ENCODE peak calls at places on chromosomes 1 and 21, in six cellular contexts. C, J, M, H, O and E are unnamed samples.
A peak's percentile ranks its signal among the peaks of the same experiment; 100 is the strongest.

GRCh38 chr1:176858421-176858916 is 306.0 kb downstream of the ASTN1 start:
- DNase-seq in C (no peak), J (no peak), M (no peak), H (no peak), O (no peak), E (no peak)

GRCh38 chr1:27886353-27886679 is 14.0 kb downstream of the THEMIS2 start:
- DNase-seq in C (no peak), J (no peak), M (no peak), H (no peak), O (no peak), E (no peak)

GRCh38 chr1:167095368-167095767 is 1.5 kb downstream of the STYXL2 start:
- DNase-seq in C (no peak), J (peak; percentile 76), M (no peak), H (no peak), O (peak; percentile 17), E (peak; percentile 9)

GRCh38 chr1:9453375-9454093 is 85.7 kb upstream of the SLC25A33 start:
- DNase-seq in C (no peak), J (no peak), M (no peak), H (no peak), O (no peak), E (no peak)

GRCh38 chr1:240803151-240803550 is 191.2 kb upstream of the GREM2 start:
- DNase-seq in C (no peak), J (peak; percentile 32), M (no peak), H (no peak), O (peak; percentile 27), E (peak; percentile 67)

GRCh38 chr1:152582647-152583046 is 2.3 kb upstream of the LCE3D start:
- DNase-seq in C (no peak), J (peak; percentile 62), M (no peak), H (no peak), O (no peak), E (no peak)

GRCh38 chr1:203985044-203985443 is 87.9 kb upstream of the SOX13 start:
- DNase-seq in C (no peak), J (no peak), M (no peak), H (no peak), O (no peak), E (no peak)

GRCh38 chr1:15370781-15371467 is 38.8 kb upstream of the EFHD2 start:
- DNase-seq in C (no peak), J (no peak), M (no peak), H (peak; percentile 82), O (peak; percentile 25), E (peak; percentile 87)

GRCh38 chr1:26602378-26602959 is 72.9 kb downstream of the RPS6KA1 start:
- DNase-seq in C (peak; percentile 51), J (no peak), M (peak; percentile 6), H (peak; percentile 63), O (peak; percentile 81), E (peak; percentile 77)

GRCh38 chr1:19647643-19648042 is 3.5 kb downstream of the NBL1 start:
- DNase-seq in C (no peak), J (no peak), M (no peak), H (no peak), O (no peak), E (peak; percentile 84)

GRCh38 chr1:150619576-150620509 is 9.6 kb downstream of the ENSA start:
- DNase-seq in C (no peak), J (peak; percentile 54), M (no peak), H (peak; percentile 48), O (peak; percentile 85), E (peak; percentile 89)

GRCh38 chr1:165661691-165662090 is 30.7 kb downstream of the MGST3 start:
- DNase-seq in C (no peak), J (no peak), M (no peak), H (no peak), O (no peak), E (no peak)

GRCh38 chr1:156640842-156641706 is 843 bp upstream of the BCAN start:
- DNase-seq in C (no peak), J (no peak), M (no peak), H (no peak), O (no peak), E (no peak)

GRCh38 chr1:161171696-161172095 is 5.5 kb downstream of the PPOX start:
- DNase-seq in C (no peak), J (no peak), M (no peak), H (no peak), O (no peak), E (no peak)

GRCh38 chr21:22927469-22927868 is 1929.3 kb downstream of the NCAM2 start:
- DNase-seq in C (no peak), J (no peak), M (no peak), H (no peak), O (no peak), E (no peak)

GRCh38 chr1:66119148-66119547 is 326.5 kb downstream of the PDE4B start:
- DNase-seq in C (no peak), J (no peak), M (no peak), H (no peak), O (no peak), E (no peak)

GRCh38 chr1:111747282-111747734 is 8.1 kb upstream of the INKA2 start:
- DNase-seq in C (peak; percentile 46), J (no peak), M (peak; percentile 16), H (peak; percentile 54), O (peak; percentile 89), E (peak; percentile 90)

GRCh38 chr1:230340778-230341546 is 85.2 kb downstream of the PGBD5 start:
- DNase-seq in C (no peak), J (no peak), M (no peak), H (no peak), O (no peak), E (no peak)

GRCh38 chr1:202639500-202639899 is 70.8 kb downstream of the SYT2 start:
- DNase-seq in C (no peak), J (no peak), M (no peak), H (no peak), O (no peak), E (no peak)

GRCh38 chr1:156480411-156481192 is 20.0 kb downstream of the MEF2D start:
- DNase-seq in C (peak; percentile 73), J (no peak), M (peak; percentile 71), H (no peak), O (no peak), E (peak; percentile 73)

GRCh38 chr21:26962516-26963305 is 4.2 kb downstream of the ADAMTS5 start:
- DNase-seq in C (no peak), J (no peak), M (no peak), H (no peak), O (no peak), E (no peak)

GRCh38 chr1:184405094-184405493 is 18.3 kb downstream of the C1orf21 start:
- DNase-seq in C (no peak), J (no peak), M (no peak), H (no peak), O (no peak), E (no peak)

GRCh38 chr1:22662318-22662717 is 9.3 kb downstream of the C1QB start:
- DNase-seq in C (no peak), J (no peak), M (no peak), H (peak; percentile 29), O (no peak), E (peak; percentile 38)

GRCh38 chr1:43683560-43683959 is 23.8 kb upstream of the ST3GAL3 start:
- DNase-seq in C (no peak), J (no peak), M (no peak), H (no peak), O (no peak), E (no peak)

GRCh38 chr1:225485991-225486530 is 58.2 kb upstream of the LBR start:
- DNase-seq in C (no peak), J (no peak), M (no peak), H (no peak), O (no peak), E (no peak)

GRCh38 chr1:211381481-211382181 is 55.0 kb downstream of the TRAF5 start:
- DNase-seq in C (no peak), J (no peak), M (no peak), H (no peak), O (no peak), E (no peak)

GRCh38 chr1:221845650-221846371 is 103.9 kb upstream of the DUSP10 start:
- DNase-seq in C (no peak), J (no peak), M (no peak), H (peak; percentile 70), O (peak; percentile 79), E (no peak)

GRCh38 chr1:2126331-2127180 is 68.0 kb downstream of the FAAP20 start:
- DNase-seq in C (no peak), J (no peak), M (no peak), H (no peak), O (no peak), E (no peak)

GRCh38 chr1:160544647-160545046 is 21.6 kb upstream of the SLAMF6 start:
- DNase-seq in C (no peak), J (no peak), M (no peak), H (no peak), O (peak; percentile 23), E (peak; percentile 23)

GRCh38 chr1:43930168-43930948 is 3.2 kb upstream of the ARTN start:
- DNase-seq in C (no peak), J (peak; percentile 90), M (no peak), H (no peak), O (no peak), E (no peak)

GRCh38 chr1:239228451-239228850 is 157.9 kb upstream of the CHRM3 start:
- DNase-seq in C (no peak), J (no peak), M (no peak), H (no peak), O (no peak), E (no peak)